ENCODE peak calls at places on chromosomes 16 and 17, in six cellular contexts. B is activated CD4-positive, alpha-beta T cell treated with anti-CD3 and anti-CD28 coated beads, Interleukin-2, amount 10 ng/mL, durations not matched to agents 7 days and 5 days; Z is stimulated activated CD8-positive, alpha-beta memory T cell treated with anti-CD3 and anti-CD28 coated beads, Interleukin-12 subunit alpha, Interleukin-12 subunit beta, amount 100 ng/mL, for 4 hours; M is GM23248; F is B cell; P is NCI-H1105 treated with DMSO at 0.1 percent for 48 hours. A is an unnamed sample.

GRCh38 chr17:65466547-65466946 is 94.9 kb downstream of the AXIN2 start:
- DNase-seq in B (no peak), Z (no peak), M (no peak), F (no peak), P (no peak), A (no peak)

GRCh38 chr16:10171225-10171624 is 11.0 kb downstream of the GRIN2A start:
- DNase-seq in B (no peak), Z (no peak), M (no peak), F (no peak), P (no peak), A (no peak)

GRCh38 chr16:49867234-49867633 is 11.3 kb upstream of the ZNF423 start:
- DNase-seq in B (no peak), Z (no peak), M (no peak), F (no peak), P (no peak), A (no peak)

GRCh38 chr17:28992202-28992601 is 13.6 kb downstream of the SEZ6 start:
- DNase-seq in B (no peak), Z (no peak), M (no peak), F (no peak), P (no peak), A (no peak)

GRCh38 chr17:77381731-77382130 is 241.0 kb downstream of the SEC14L1 start:
- DNase-seq in B (no peak), Z (no peak), M (no peak), F (no peak), P (no peak), A (no peak)

GRCh38 chr17:45225964-45226530 is 4.4 kb downstream of the FMNL1 start:
- DNase-seq in B (peak; percentile 97), Z (peak; percentile 94), M (no peak), F (peak; percentile 94), P (no peak), A (peak; percentile 44)

GRCh38 chr16:48617711-48618148 is 7.8 kb upstream of the N4BP1 start:
- DNase-seq in B (no peak), Z (no peak), M (peak; percentile 78), F (no peak), P (peak; percentile 94), A (peak; percentile 53)

GRCh38 chr17:77280304-77280910 is 139.6 kb downstream of the SEC14L1 start:
- DNase-seq in B (no peak), Z (no peak), M (peak; percentile 89), F (no peak), P (no peak), A (peak; percentile 59)

GRCh38 chr17:41932821-41933389 is 2.5 kb downstream of the ODAD4 start:
- DNase-seq in B (no peak), Z (no peak), M (no peak), F (no peak), P (no peak), A (no peak)

GRCh38 chr17:16463341-16464000 is 28.5 kb downstream of the LRRC75A start:
- DNase-seq in B (no peak), Z (no peak), M (peak; percentile 57), F (no peak), P (peak; percentile 50), A (peak; percentile 76)

GRCh38 chr16:58402796-58403195 is 10.5 kb downstream of the GINS3 start:
- DNase-seq in B (no peak), Z (no peak), M (no peak), F (no peak), P (no peak), A (no peak)

GRCh38 chr16:25256821-25257503 is 683 bp downstream of the ZKSCAN2 start:
- DNase-seq in B (peak; percentile 12), Z (no peak), M (peak; percentile 46), F (no peak), P (peak; percentile 38), A (peak; percentile 31)

GRCh38 chr16:12625068-12625467 is 178.6 kb downstream of the CPPED1 start:
- DNase-seq in B (no peak), Z (no peak), M (no peak), F (no peak), P (no peak), A (no peak)

GRCh38 chr17:45850468-45850867 is 5.8 kb downstream of the SPPL2C start:
- DNase-seq in B (no peak), Z (no peak), M (no peak), F (no peak), P (no peak), A (no peak)

GRCh38 chr17:79126139-79126538 is 51.5 kb downstream of the ENGASE start:
- DNase-seq in B (no peak), Z (no peak), M (no peak), F (no peak), P (no peak), A (no peak)

GRCh38 chr17:53191878-53192277 is 630.8 kb upstream of the KIF2B start:
- DNase-seq in B (no peak), Z (no peak), M (no peak), F (no peak), P (no peak), A (no peak)

GRCh38 chr16:7437843-7438242 is 105.2 kb downstream of the RBFOX1 start:
- DNase-seq in B (no peak), Z (no peak), M (no peak), F (no peak), P (no peak), A (no peak)

GRCh38 chr17:47763913-47764582 is 31.0 kb downstream of the TBX21 start:
- DNase-seq in B (no peak), Z (no peak), M (peak; percentile 33), F (no peak), P (no peak), A (peak; percentile 10)

GRCh38 chr17:18896146-18896545 is 38.2 kb downstream of the PRPSAP2 start:
- DNase-seq in B (no peak), Z (no peak), M (no peak), F (no peak), P (no peak), A (no peak)

A was measured in EL.